ENCODE peak calls at places on chromosomes 6 and 20, in six cellular contexts. X is lower lobe of right lung; I is Caco-2; A is MM.1S; R is effector memory CD4-positive, alpha-beta T cell; F is psoas muscle. S is an unnamed sample.

GRCh38 chr6:166958926-166959861 is 2.8 kb upstream of the RNASET2 start:
- DNase-seq in X (no peak), I (no peak), A (no peak), R (peak; percentile 48), F (no peak), S (peak; percentile 64)

GRCh38 chr6:131129657-131130545 is 5.4 kb upstream of the AKAP7 start:
- DNase-seq in X (no peak), I (no peak), A (no peak), R (no peak), F (no peak), S (no peak)

GRCh38 chr6:109241199-109241598 is 141.1 kb downstream of the CD164 start:
- DNase-seq in X (no peak), I (no peak), A (no peak), R (no peak), F (no peak), S (no peak)

GRCh38 chr6:168865-169455 is 123.3 kb upstream of the DUSP22 start:
- DNase-seq in X (no peak), I (no peak), A (peak; percentile 58), R (no peak), F (no peak), S (peak; percentile 47)

GRCh38 chr6:146915671-146916127 is 288.5 kb upstream of the STXBP5 start:
- DNase-seq in X (no peak), I (no peak), A (no peak), R (no peak), F (no peak), S (no peak)

GRCh38 chr20:362271-363254 is 15.7 kb downstream of the NRSN2 start:
- DNase-seq in X (peak; percentile 93), I (peak; percentile 68), A (peak; percentile 34), R (no peak), F (peak; percentile 82), S (peak; percentile 74)

GRCh38 chr6:31586596-31586995 is 519 bp downstream of the LST1 start:
- DNase-seq in X (no peak), I (no peak), A (no peak), R (no peak), F (no peak), S (no peak)

GRCh38 chr20:1809121-1809520 is 86.1 kb upstream of the SIRPA start:
- DNase-seq in X (no peak), I (no peak), A (no peak), R (no peak), F (no peak), S (no peak)

GRCh38 chr6:157314705-157315321 is 8.5 kb downstream of the TMEM242 start:
- DNase-seq in X (no peak), I (no peak), A (peak; percentile 69), R (no peak), F (no peak), S (peak; percentile 74)

GRCh38 chr6:3139090-3139903 is 18.0 kb downstream of the TUBB2A start:
- DNase-seq in X (peak; percentile 61), I (peak; percentile 85), A (no peak), R (no peak), F (peak; percentile 81), S (peak; percentile 95)

GRCh38 chr6:96465321-96465903 is 56.2 kb upstream of the UFL1 start:
- DNase-seq in X (no peak), I (no peak), A (no peak), R (no peak), F (no peak), S (no peak)

GRCh38 chr20:54293526-54293925 is 85.6 kb downstream of the PFDN4 start:
- DNase-seq in X (no peak), I (no peak), A (no peak), R (no peak), F (no peak), S (no peak)

GRCh38 chr20:34931771-34932170 is 23.8 kb downstream of the GSS start:
- DNase-seq in X (no peak), I (no peak), A (no peak), R (no peak), F (no peak), S (no peak)

GRCh38 chr6:99836471-99836870 is 157.6 kb downstream of the MCHR2 start:
- DNase-seq in X (no peak), I (no peak), A (no peak), R (no peak), F (no peak), S (no peak)

GRCh38 chr6:154249499-154250298 is 106.9 kb downstream of the IPCEF1 start:
- DNase-seq in X (no peak), I (no peak), A (peak; percentile 64), R (peak; percentile 27), F (no peak), S (peak; percentile 52)

GRCh38 chr6:63705707-63706106 is 70.1 kb downstream of the PHF3 start:
- DNase-seq in X (no peak), I (no peak), A (peak; percentile 12), R (no peak), F (no peak), S (no peak)

GRCh38 chr6:103570431-103570830 is 1289.3 kb downstream of the HACE1 start:
- DNase-seq in X (no peak), I (no peak), A (no peak), R (no peak), F (no peak), S (no peak)

GRCh38 chr6:3669916-3670315 is 81.6 kb downstream of the PXDC1 start:
- DNase-seq in X (no peak), I (no peak), A (peak; percentile 34), R (no peak), F (no peak), S (no peak)

GRCh38 chr6:143328885-143329284 is 121.6 kb downstream of the ADAT2 start:
- DNase-seq in X (no peak), I (no peak), A (no peak), R (no peak), F (no peak), S (no peak)

GRCh38 chr6:27188206-27188884 is 59.2 kb upstream of the PRSS16 start:
- DNase-seq in X (peak; percentile 59), I (peak; percentile 80), A (peak; percentile 21), R (no peak), F (peak; percentile 63), S (peak; percentile 85)

GRCh38 chr6:77467038-77467437 is 3.7 kb upstream of the HTR1B start:
- DNase-seq in X (no peak), I (no peak), A (no peak), R (no peak), F (no peak), S (no peak)

GRCh38 chr6:150249261-150249660 is 106.4 kb downstream of the PPP1R14C start:
- DNase-seq in X (no peak), I (no peak), A (no peak), R (no peak), F (no peak), S (no peak)

GRCh38 chr20:61744691-61745396 is 320.8 kb downstream of the TAF4 start:
- DNase-seq in X (peak; percentile 31), I (no peak), A (no peak), R (no peak), F (peak; percentile 34), S (no peak)

GRCh38 chr6:134802426-134803058 is 147.4 kb downstream of the ALDH8A1 start:
- DNase-seq in X (no peak), I (peak; percentile 50), A (no peak), R (no peak), F (no peak), S (no peak)

GRCh38 chr6:170184324-170184723 is 106.6 kb downstream of the DLL1 start:
- DNase-seq in X (no peak), I (no peak), A (no peak), R (no peak), F (no peak), S (no peak)

GRCh38 chr6:118171852-118172251 is 264.8 kb downstream of the SLC35F1 start:
- DNase-seq in X (no peak), I (no peak), A (no peak), R (no peak), F (no peak), S (peak; percentile 80)

GRCh38 chr6:148557796-148558457 is 188.9 kb upstream of the UST start:
- DNase-seq in X (no peak), I (no peak), A (no peak), R (no peak), F (no peak), S (no peak)

GRCh38 chr20:62317167-62317655 is 14.4 kb downstream of the ADRM1 start:
- DNase-seq in X (no peak), I (no peak), A (no peak), R (no peak), F (no peak), S (no peak)

GRCh38 chr6:609905-610304 is 47.0 kb downstream of the HUS1B start:
- DNase-seq in X (no peak), I (no peak), A (no peak), R (no peak), F (no peak), S (no peak)

GRCh38 chr6:39005774-39006173 is 42.8 kb upstream of the GLP1R start:
- DNase-seq in X (no peak), I (no peak), A (no peak), R (no peak), F (no peak), S (no peak)

GRCh38 chr6:165695736-165696515 is 32.9 kb upstream of the PDE10A start:
- DNase-seq in X (no peak), I (no peak), A (no peak), R (no peak), F (no peak), S (no peak)

GRCh38 chr6:12111271-12111670 is 99.2 kb downstream of the HIVEP1 start:
- DNase-seq in X (no peak), I (no peak), A (no peak), R (no peak), F (no peak), S (no peak)
- H3K9me3 ChIP-seq in X (no peaks in the 10 kb centered on the region), I (no peaks in the 10 kb centered on the region), A (no peaks in the 10 kb centered on the region), R (no peaks in the 10 kb centered on the region), F (no peaks in the 10 kb centered on the region), S (no peaks in the 10 kb centered on the region)

DNA sequence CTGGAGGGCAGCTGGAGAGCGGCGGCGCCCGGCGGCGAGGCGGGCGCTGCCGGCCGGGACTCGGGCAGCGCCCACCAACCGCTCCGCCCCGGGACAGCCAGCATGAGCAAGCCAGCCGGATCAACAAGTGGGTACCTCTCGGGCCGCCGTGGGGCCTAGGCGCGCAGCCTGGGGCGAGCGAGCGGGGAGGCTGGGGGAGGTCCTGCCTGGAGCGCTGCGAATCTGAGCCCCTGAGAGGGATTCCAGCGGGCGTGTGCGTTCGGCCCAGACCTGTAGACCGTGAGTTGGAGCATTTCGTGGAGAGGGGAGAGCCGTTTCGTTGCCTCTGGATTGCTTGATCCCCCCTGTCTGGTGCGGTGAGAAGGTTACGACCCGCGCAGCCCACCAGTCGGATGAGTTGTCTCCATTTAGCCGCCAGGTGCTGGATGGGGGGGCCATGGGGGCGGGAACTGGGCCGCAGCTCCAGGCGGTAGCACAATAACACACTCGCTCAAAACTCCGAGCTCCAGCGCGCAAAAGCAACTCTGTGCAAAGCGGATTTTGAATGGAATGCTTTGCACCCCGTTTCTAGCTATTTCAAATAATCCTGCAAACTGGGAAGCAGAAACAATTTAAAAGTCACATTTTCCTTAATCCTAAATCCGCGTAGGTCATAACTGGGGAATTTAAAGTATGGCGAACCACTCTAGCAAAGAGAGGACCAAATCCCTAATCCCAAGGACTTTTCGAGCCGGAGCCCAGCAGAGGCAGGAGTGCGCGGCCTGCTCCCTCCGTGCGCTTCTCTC is 1.0 kb downstream of the NR2E1 start:
- DNase-seq in X (no peak), I (no peak), A (no peak), R (no peak), F (no peak), S (no peak)
- H3K4me1 ChIP-seq in X (peaks cover 60% of the 10 kb centered on the region), I (no peaks in the 10 kb centered on the region), A (no peaks in the 10 kb centered on the region), R (peaks cover 41% of the 10 kb centered on the region), F (peaks cover 41% of the 10 kb centered on the region), S (peaks cover 11% of the 10 kb centered on the region)

GRCh38 chr6:22447862-22448261 is 121.5 kb upstream of the HDGFL1 start:
- DNase-seq in X (no peak), I (no peak), A (no peak), R (no peak), F (no peak), S (no peak)
- H3K4me3 ChIP-seq in X (no peak overlapping the region), I (no peak overlapping the region), A (no peak overlapping the region), R (no peak overlapping the region), F (no peak overlapping the region), S (no peak overlapping the region)

GRCh38 chr6:168841609-168842278 is 400.8 kb downstream of the SMOC2 start:
- DNase-seq in X (no peak), I (no peak), A (no peak), R (no peak), F (no peak), S (no peak)
- H3K9me3 ChIP-seq in X (no peaks in the 10 kb centered on the region), I (no peaks in the 10 kb centered on the region), A (no peaks in the 10 kb centered on the region), R (no peaks in the 10 kb centered on the region), F (no peaks in the 10 kb centered on the region), S (no peaks in the 10 kb centered on the region)

S was measured in small intestine.